ENCODE peak calls at places on chromosomes 3 and 15, in eight cellular contexts. X is psoas muscle, J is HCT116, W is tibial artery, C is astrocyte of the spinal cord, Y is upper lobe of right lung, U is A673, G is AG04450. P is an unnamed sample.

GRCh38 chr15:37007301-37007700 is 93.0 kb downstream of the MEIS2 start:
- DNase-seq in X (no peak), J (no peak), W (no peak), C (no peak), Y (no peak), U (no peak), G (no peak), P (peak)

GRCh38 chr3:12463686-12464085 is 20.6 kb upstream of the TSEN2 start:
- DNase-seq in X (no peak), J (no peak), W (no peak), C (no peak), Y (no peak), U (no peak), G (no peak), P (no peak)

GRCh38 chr3:177629276-177629675 is 432.0 kb upstream of the TBL1XR1 start:
- DNase-seq in X (no peak), J (no peak), W (no peak), C (no peak), Y (no peak), U (no peak), G (no peak), P (no peak)

GRCh38 chr3:195868336-195868865 is 40.0 kb downstream of the TNK2 start:
- DNase-seq in X (no peak), J (no peak), W (no peak), C (no peak), Y (no peak), U (no peak), G (no peak), P (no peak)

GRCh38 chr3:24951186-24951585 is 456.5 kb upstream of the THRB start:
- DNase-seq in X (no peak), J (no peak), W (no peak), C (no peak), Y (no peak), U (no peak), G (no peak), P (no peak)

GRCh38 chr15:40108061-40108854 is 421 bp downstream of the BMF start:
- DNase-seq in X (peak), J (no peak), W (peak), C (peak), Y (peak), U (peak), G (no peak), P (peak)

GRCh38 chr3:194730369-194730768 is 44.7 kb downstream of the FAM43A start:
- DNase-seq in X (no peak), J (no peak), W (no peak), C (no peak), Y (no peak), U (peak), G (no peak), P (peak)

GRCh38 chr15:62050118-62050517 is 10.1 kb downstream of the VPS13C start:
- DNase-seq in X (no peak), J (no peak), W (no peak), C (no peak), Y (no peak), U (no peak), G (no peak), P (no peak)

GRCh38 chr3:174116421-174116820 is 718.9 kb downstream of the NLGN1 start:
- DNase-seq in X (no peak), J (no peak), W (no peak), C (no peak), Y (no peak), U (no peak), G (peak), P (no peak)

GRCh38 chr3:76131396-76132153 is 346.2 kb upstream of the ZNF717 start:
- DNase-seq in X (no peak), J (no peak), W (no peak), C (peak), Y (no peak), U (no peak), G (no peak), P (peak)

DNA sequence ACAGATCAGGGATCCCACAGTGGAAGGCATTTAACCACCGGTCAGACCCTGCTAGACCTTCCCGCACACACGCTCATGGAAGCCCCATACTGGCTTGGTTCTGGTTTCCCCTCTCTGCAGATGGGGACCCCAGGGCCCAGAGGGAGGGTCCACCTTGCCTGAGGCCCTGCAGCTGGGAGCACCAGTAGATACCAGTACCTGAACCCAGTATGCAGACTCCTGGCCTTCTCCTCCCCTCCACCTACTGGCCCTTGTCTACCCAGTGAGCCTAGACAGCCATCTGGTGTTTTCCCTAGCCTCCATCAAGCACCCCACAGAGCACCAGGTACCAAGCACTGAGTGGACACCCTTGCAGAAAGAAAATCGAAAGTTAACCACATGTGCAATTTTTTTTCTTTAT is 65.1 kb downstream of the MEGF11 start:
- DNase-seq in X (no peak), J (no peak), W (no peak), C (no peak), Y (peak), U (no peak), G (no peak), P (no peak)
- TF ChIP-seq CTCF in X (no peak), J (no peak), W (no peak), C (no peak), Y (no peak), U (no peak), G (no peak), P (no peak)

GRCh38 chr3:189787622-189788021 is 156.4 kb downstream of the TP63 start:
- DNase-seq in X (no peak), J (no peak), W (no peak), C (peak), Y (no peak), U (peak), G (no peak), P (peak)

GRCh38 chr3:189794518-189794917 is 163.3 kb downstream of the TP63 start:
- DNase-seq in X (no peak), J (no peak), W (no peak), C (no peak), Y (no peak), U (peak), G (no peak), P (no peak)

GRCh38 chr3:189790658-189791057 is 159.5 kb downstream of the TP63 start:
- DNase-seq in X (no peak), J (no peak), W (no peak), C (no peak), Y (no peak), U (no peak), G (no peak), P (no peak)

GRCh38 chr3:189789432-189789831 is 158.2 kb downstream of the TP63 start:
- DNase-seq in X (no peak), J (no peak), W (no peak), C (no peak), Y (no peak), U (no peak), G (no peak), P (no peak)

GRCh38 chr3:189792046-189792929 is 161.1 kb downstream of the TP63 start:
- DNase-seq in X (no peak), J (no peak), W (no peak), C (no peak), Y (no peak), U (peak), G (no peak), P (no peak)
- H3K4me3 ChIP-seq in X (no peak), J (no peak), W (no peak), C (no peak), Y (no peak), U (no peak), G (no peak), P (no peak)

DNA sequence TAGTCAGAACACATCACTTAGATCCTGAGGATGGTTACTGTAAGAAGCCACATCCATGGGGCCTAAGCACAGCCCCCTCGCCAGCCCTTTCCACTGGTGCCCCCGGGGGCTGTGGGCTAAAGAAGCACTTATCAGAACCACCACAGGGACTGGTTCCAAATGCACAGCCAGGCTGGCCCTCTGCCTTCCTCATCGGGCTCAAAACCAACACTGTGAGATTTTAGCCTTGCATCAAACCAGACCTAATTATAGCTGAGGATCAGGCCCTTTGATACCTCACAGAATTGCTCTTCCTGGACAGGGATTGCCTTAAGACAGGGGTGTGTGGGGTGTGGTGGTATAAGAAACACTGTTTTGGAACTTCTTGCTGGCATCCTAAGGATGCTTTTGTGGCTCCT is 23.7 kb downstream of the SRPRB start:
- DNase-seq in X (no peak), J (no peak), W (no peak), C (no peak), Y (no peak), U (no peak), G (no peak), P (no peak)
- TF ChIP-seq CTCF in X (no peak), J (no peak), W (no peak), C (no peak), Y (no peak), U (no peak), G (no peak), P (no peak)

DNA sequence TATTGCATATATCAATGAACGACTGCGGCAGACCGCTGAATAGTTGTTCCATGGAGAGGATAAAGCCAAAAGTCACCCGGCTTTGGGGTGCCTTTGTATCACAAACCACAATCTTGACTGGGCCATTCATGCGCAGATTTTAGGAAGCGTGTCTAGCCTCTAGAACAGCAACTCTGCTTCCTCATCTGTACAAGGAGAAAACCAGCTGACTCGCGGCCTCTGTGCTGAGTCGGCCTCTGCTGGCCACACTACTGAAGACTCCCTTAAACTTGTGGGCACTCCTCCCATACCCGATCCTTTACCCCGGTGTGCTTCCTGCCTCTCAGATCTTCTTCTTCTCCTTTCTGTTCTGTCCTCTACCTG is 872 bp downstream of the DLEC1 start:
- DNase-seq in X (peak), J (no peak), W (peak), C (peak), Y (peak), U (no peak), G (no peak), P (peak)
- H3K4me3 ChIP-seq in X (peak), J (no peak), W (peak), C (no peak), Y (peak), U (no peak), G (no peak), P (no peak)

DNA sequence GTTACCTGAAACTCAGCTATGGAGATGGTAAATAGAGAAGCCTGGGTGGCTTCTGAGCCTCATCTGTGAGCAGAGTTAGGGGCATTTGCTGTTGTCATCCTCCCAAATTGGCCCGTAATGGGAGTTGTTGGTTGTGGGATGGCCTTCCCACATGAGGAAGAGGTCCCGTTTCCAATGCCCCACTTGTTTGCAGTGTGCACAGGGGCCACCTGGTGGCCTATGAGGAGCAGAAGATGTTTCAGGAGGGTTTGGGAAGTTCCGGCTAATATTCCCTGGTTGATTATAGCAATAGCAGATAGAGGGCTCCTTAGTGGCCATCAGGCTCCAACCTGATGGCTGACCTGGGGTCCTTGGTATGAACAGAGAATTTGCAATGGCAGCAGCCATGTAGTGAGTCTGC is 1546.5 kb downstream of the OTOL1 start:
- DNase-seq in X (no peak), J (peak), W (no peak), C (no peak), Y (no peak), U (peak), G (no peak), P (peak)
- TF ChIP-seq CTCF in X (no peak), J (peak), W (no peak), C (peak), Y (no peak), U (peak), G (peak), P (peak)

GRCh38 chr3:87595798-87596197 is 319.4 kb upstream of the POU1F1 start:
- DNase-seq in X (no peak), J (no peak), W (no peak), C (no peak), Y (no peak), U (no peak), G (no peak), P (no peak)
- H3K4me3 ChIP-seq in X (no peak), J (no peak), W (no peak), C (no peak), Y (no peak), U (no peak), G (no peak), P (no peak)

DNA sequence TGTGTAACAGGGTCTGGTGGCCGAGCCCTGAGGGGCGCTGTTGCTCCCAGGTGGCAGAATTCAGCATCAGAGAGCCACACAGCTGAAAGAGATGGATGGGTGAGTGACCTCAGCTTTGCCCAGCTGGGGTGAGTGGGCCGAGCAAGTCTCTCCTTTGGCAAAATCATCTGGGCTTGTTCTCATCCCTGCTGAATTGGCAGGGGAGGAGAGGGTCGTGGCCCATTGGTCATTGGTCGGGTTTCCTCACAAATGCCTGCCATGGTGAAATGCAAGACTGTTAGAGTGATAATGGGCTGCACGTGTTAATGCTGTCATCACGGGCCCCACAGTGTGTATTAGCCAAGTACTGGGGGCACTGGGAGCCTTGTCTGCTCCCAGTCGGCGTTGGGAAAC is 15.9 kb downstream of the ABHD2 start:
- DNase-seq in X (peak), J (no peak), W (peak), C (no peak), Y (no peak), U (no peak), G (no peak), P (peak)
- TF ChIP-seq CTCF in X (no peak), J (no peak), W (no peak), C (no peak), Y (no peak), U (no peak), G (no peak), P (no peak)

GRCh38 chr3:15387171-15387581 is 40.2 kb downstream of the METTL6 start:
- DNase-seq in X (no peak), J (no peak), W (no peak), C (no peak), Y (no peak), U (no peak), G (no peak), P (peak)

GRCh38 chr3:15386352-15386751 is 41.0 kb downstream of the METTL6 start:
- DNase-seq in X (no peak), J (no peak), W (no peak), C (no peak), Y (no peak), U (no peak), G (no peak), P (no peak)

GRCh38 chr3:15387735-15388134 is 39.6 kb downstream of the METTL6 start:
- DNase-seq in X (no peak), J (no peak), W (no peak), C (no peak), Y (no peak), U (no peak), G (no peak), P (no peak)

GRCh38 chr3:15391007-15391406 is 36.3 kb downstream of the METTL6 start:
- DNase-seq in X (no peak), J (no peak), W (no peak), C (no peak), Y (no peak), U (no peak), G (no peak), P (no peak)

DNA sequence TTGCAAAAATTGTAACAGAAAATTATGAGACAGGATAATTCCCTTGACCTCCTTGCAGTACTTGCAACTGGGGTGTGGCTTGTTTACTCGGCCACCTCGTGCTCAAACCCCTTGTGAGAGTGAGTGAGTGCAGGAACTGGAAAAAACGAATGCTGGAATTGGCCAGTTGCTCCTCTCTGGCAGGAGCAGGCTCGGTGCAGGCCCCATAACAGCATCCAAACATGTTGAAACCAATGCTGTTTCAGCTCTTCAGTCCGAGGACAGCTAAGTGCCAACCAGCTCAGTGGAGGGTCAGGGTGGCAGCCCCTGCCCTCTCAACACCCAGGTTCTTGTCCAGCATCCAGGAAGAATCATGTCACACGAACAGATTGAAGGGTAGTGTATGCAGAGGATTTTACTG is 36.9 kb downstream of the METTL6 start:
- DNase-seq in X (no peak), J (no peak), W (no peak), C (no peak), Y (no peak), U (no peak), G (no peak), P (no peak)
- H3K4me3 ChIP-seq in X (no peak), J (no peak), W (no peak), C (no peak), Y (no peak), U (no peak), G (no peak), P (no peak)

GRCh38 chr3:41216422-41216821 is 17.1 kb downstream of the CTNNB1 start:
- DNase-seq in X (no peak), J (no peak), W (no peak), C (no peak), Y (no peak), U (no peak), G (no peak), P (no peak)
- TF ChIP-seq CTCF in X (no peak), J (no peak), W (no peak), C (no peak), Y (no peak), U (no peak), G (no peak), P (no peak)

GRCh38 chr3:5227812-5228211 is 40.3 kb downstream of the EDEM1 start:
- DNase-seq in X (no peak), J (no peak), W (no peak), C (no peak), Y (no peak), U (no peak), G (no peak), P (peak)

GRCh38 chr3:5231067-5231466 is 43.6 kb downstream of the EDEM1 start:
- DNase-seq in X (no peak), J (no peak), W (no peak), C (no peak), Y (no peak), U (no peak), G (no peak), P (no peak)

GRCh38 chr3:5222283-5223005 is 34.9 kb downstream of the EDEM1 start:
- DNase-seq in X (no peak), J (no peak), W (no peak), C (no peak), Y (no peak), U (no peak), G (no peak), P (no peak)

GRCh38 chr3:5229414-5229813 is 41.9 kb downstream of the EDEM1 start:
- DNase-seq in X (no peak), J (no peak), W (no peak), C (no peak), Y (no peak), U (no peak), G (no peak), P (no peak)

GRCh38 chr3:5226783-5227182 is 39.3 kb downstream of the EDEM1 start:
- DNase-seq in X (no peak), J (peak), W (no peak), C (peak), Y (no peak), U (peak), G (no peak), P (peak)
- H3K4me3 ChIP-seq in X (no peak), J (no peak), W (no peak), C (no peak), Y (no peak), U (no peak), G (no peak), P (no peak)